ENCODE peak calls at places on chromosomes 3 and 15, in four cellular contexts. One of them, this sample, is unnamed.
A peak's percentile ranks its signal among the peaks of the same experiment; 100 is the strongest.

GRCh38 chr3:151328298-151329036 is 882 bp downstream of the P2RY13 start:
- DNase-seq in coronary artery: no peak
- DNase-seq in AG10803: peak; percentile 59
- DNase-seq in prostate gland: no peak
- DNase-seq in this sample: no peak

GRCh38 chr3:25687742-25688141 is 23.0 kb upstream of the TOP2B start:
- DNase-seq in prostate gland: no peak
- DNase-seq in AG10803: no peak
- DNase-seq in coronary artery: no peak
- DNase-seq in this sample: no peak

GRCh38 chr3:136070953-136071949 is 105.7 kb downstream of the PPP2R3A start:
- DNase-seq in coronary artery: no peak
- DNase-seq in AG10803: peak; percentile 29
- DNase-seq in prostate gland: no peak
- DNase-seq in this sample: no peak

GRCh38 chr3:183906234-183906921 is 21.7 kb upstream of the PARL start:
- DNase-seq in AG10803: no peak
- DNase-seq in coronary artery: no peak
- DNase-seq in prostate gland: no peak
- DNase-seq in this sample: no peak

GRCh38 chr3:2166552-2166951 is 67.9 kb downstream of the CNTN4 start:
- DNase-seq in AG10803: no peak
- DNase-seq in coronary artery: no peak
- DNase-seq in prostate gland: no peak
- DNase-seq in this sample: no peak

GRCh38 chr15:100866386-100867330 is 13.0 kb upstream of the ALDH1A3 start:
- DNase-seq in coronary artery: no peak
- DNase-seq in AG10803: no peak
- DNase-seq in prostate gland: no peak
- DNase-seq in this sample: no peak

GRCh38 chr15:93048759-93049161 is 40.3 kb downstream of the RGMA start:
- DNase-seq in coronary artery: no peak
- DNase-seq in AG10803: peak; percentile 43
- DNase-seq in prostate gland: peak; percentile 87
- DNase-seq in this sample: peak; percentile 41

GRCh38 chr3:38658886-38659285 is 9.4 kb upstream of the SCN5A start:
- DNase-seq in coronary artery: no peak
- DNase-seq in AG10803: no peak
- DNase-seq in prostate gland: no peak
- DNase-seq in this sample: no peak

GRCh38 chr15:97259943-97260342 is 700.6 kb upstream of the ARRDC4 start:
- DNase-seq in AG10803: no peak
- DNase-seq in prostate gland: no peak
- DNase-seq in coronary artery: no peak
- DNase-seq in this sample: no peak

GRCh38 chr3:133851266-133851906 is 44.3 kb downstream of the RAB6B start:
- DNase-seq in coronary artery: no peak
- DNase-seq in prostate gland: no peak
- DNase-seq in AG10803: no peak
- DNase-seq in this sample: no peak

GRCh38 chr3:182710557-182711157 is 82.6 kb upstream of the ATP11B start:
- DNase-seq in prostate gland: no peak
- DNase-seq in coronary artery: no peak
- DNase-seq in AG10803: peak; percentile 12
- DNase-seq in this sample: no peak

GRCh38 chr3:126393563-126393962 is 1.1 kb upstream of the CFAP100 start:
- DNase-seq in coronary artery: no peak
- DNase-seq in AG10803: no peak
- DNase-seq in prostate gland: no peak
- DNase-seq in this sample: no peak

GRCh38 chr3:57500506-57500905 is 43.6 kb downstream of the DNAH12 start:
- DNase-seq in AG10803: no peak
- DNase-seq in prostate gland: no peak
- DNase-seq in coronary artery: no peak
- DNase-seq in this sample: peak; percentile 39

GRCh38 chr3:37135561-37135960 is 38.8 kb downstream of the LRRFIP2 start:
- DNase-seq in AG10803: no peak
- DNase-seq in prostate gland: no peak
- DNase-seq in coronary artery: no peak
- DNase-seq in this sample: no peak

GRCh38 chr15:58297639-58298038 is 134.2 kb upstream of the LIPC start:
- DNase-seq in prostate gland: no peak
- DNase-seq in coronary artery: no peak
- DNase-seq in AG10803: no peak
- DNase-seq in this sample: no peak

GRCh38 chr3:149584236-149584635 is 73.6 kb downstream of the WWTR1 start:
- DNase-seq in AG10803: no peak
- DNase-seq in coronary artery: no peak
- DNase-seq in prostate gland: peak; percentile 31
- DNase-seq in this sample: no peak

DNA sequence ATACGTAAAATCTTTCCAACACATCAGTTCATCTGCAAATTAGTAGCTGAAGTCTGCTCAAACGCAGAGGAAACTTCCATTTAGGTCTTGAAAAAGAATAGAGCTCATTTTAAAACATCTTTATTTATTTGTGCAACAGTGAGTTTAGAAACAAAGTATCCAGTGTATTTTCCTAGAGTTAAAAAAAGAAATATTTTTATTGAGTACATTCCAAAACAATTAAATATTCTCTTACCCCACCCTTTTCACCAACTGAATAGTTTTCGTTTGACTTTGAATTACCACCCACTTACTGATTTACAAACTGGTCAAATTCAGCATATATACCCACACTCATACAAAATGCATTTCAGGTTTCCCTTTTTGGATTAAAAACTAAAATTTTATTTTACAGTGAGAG is 104.7 kb downstream of the ZBTB20 start:
- DNase-seq in prostate gland: no peak
- DNase-seq in AG10803: peak; percentile 11
- DNase-seq in coronary artery: no peak
- DNase-seq in this sample: no peak
- H3K4me3 ChIP-seq in prostate gland: no peak overlapping the region
- H3K4me3 ChIP-seq in AG10803: no peak overlapping the region
- H3K4me3 ChIP-seq in coronary artery: peak overlapping the region; percentile 24
- H3K4me3 ChIP-seq in this sample: no peak overlapping the region

GRCh38 chr3:100776736-100777135 is 67.4 kb downstream of the TFG start:
- DNase-seq in coronary artery: no peak
- DNase-seq in prostate gland: no peak
- DNase-seq in AG10803: no peak
- DNase-seq in this sample: no peak
- TF ChIP-seq CTCF in coronary artery: no peak
- TF ChIP-seq CTCF in prostate gland: no peak
- TF ChIP-seq CTCF in AG10803: no peak
- TF ChIP-seq CTCF in this sample: no peak

DNA sequence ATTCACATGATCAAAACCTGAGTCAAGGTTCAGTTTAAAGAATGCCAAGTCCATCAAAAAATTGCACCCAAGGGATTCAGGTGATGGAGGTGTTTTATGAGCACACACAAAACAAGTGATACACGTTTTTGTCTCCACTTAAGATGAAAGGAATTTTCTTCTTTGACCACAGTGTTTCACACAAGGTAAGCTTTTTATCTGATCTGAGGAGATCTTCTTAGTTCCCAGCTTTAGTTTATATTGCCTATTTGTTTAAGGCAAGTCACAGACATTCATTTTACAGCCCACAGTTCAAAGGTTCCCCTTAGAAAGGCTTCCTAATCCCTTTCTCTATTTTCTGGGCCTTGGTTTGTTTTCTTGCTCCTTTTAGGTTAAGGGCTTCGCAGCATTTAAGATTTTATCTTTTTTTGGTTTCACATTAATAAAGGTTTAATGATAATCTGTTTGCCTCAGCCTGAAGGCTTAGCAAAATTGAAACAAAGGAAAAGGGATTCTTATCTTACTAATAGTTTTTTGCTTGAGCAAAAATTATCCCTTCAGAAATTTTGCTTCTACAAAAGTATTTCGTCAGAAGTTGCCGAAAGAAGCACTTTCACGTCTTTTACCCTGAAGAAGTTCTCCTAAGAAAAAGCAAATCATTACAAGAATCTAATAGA is 420.5 kb upstream of the NAALADL2 start:
- DNase-seq in coronary artery: no peak
- DNase-seq in prostate gland: no peak
- DNase-seq in AG10803: peak; percentile 3
- DNase-seq in this sample: peak; percentile 51
- H3K4me3 ChIP-seq in coronary artery: no peak overlapping the region
- H3K4me3 ChIP-seq in prostate gland: no peak overlapping the region
- H3K4me3 ChIP-seq in AG10803: peak overlapping the region; percentile 50
- H3K4me3 ChIP-seq in this sample: peak overlapping the region; percentile 63

GRCh38 chr3:52231502-52232278 is 6.2 kb upstream of the TLR9 start:
- DNase-seq in prostate gland: peak; percentile 60
- DNase-seq in AG10803: peak; percentile 50
- DNase-seq in coronary artery: peak; percentile 77
- DNase-seq in this sample: no peak

GRCh38 chr3:52233108-52233591 is 5.8 kb downstream of the TWF2 start:
- DNase-seq in prostate gland: no peak
- DNase-seq in coronary artery: no peak
- DNase-seq in AG10803: no peak
- DNase-seq in this sample: no peak

GRCh38 chr3:52233968-52234367 is 5.0 kb downstream of the TWF2 start:
- DNase-seq in coronary artery: no peak
- DNase-seq in AG10803: no peak
- DNase-seq in prostate gland: no peak
- DNase-seq in this sample: no peak

GRCh38 chr3:52230889-52231499 is 5.5 kb upstream of the TLR9 start:
- DNase-seq in AG10803: no peak
- DNase-seq in coronary artery: no peak
- DNase-seq in prostate gland: no peak
- DNase-seq in this sample: no peak

DNA sequence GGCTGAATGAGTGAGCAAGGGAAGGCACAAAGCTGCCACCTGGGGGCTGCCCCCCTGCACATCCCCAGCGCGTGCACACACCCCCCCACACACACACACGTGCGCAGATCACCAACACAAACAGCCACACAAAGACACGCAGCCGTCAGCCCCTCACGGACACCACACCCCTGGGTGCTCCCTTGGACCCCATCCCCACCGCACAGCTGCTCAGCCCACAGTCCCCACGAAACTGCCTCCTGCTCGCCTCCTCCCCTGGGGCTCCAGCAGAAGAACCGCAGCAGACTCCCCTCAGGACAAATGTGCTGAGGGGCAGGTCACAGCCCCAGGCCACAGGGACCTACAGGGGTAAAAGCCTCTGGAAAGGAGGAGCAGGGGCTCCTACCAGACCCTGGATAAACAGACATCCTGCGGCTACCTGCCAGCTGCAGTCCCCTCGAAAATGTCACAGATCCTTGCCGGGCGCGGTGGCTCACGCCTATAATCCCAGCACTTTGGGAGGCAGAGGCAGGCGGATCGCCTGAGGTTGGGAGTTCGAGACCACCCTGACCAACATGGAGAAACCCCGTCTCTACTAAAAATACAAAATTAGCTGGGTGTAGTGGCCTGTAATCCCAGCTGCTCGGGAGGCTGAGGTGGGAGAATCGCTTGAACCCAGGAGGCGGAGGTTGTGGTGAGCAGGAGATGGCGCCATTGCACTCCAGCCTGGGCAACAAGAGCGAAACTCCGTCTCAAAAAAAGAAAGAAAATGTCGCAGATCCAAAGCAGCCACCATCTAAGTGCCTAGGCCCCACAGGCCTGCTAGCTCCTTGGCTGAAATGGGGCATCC is 6.5 kb downstream of the TWF2 start:
- DNase-seq in coronary artery: no peak
- DNase-seq in prostate gland: no peak
- DNase-seq in AG10803: no peak
- DNase-seq in this sample: no peak
- TF ChIP-seq CTCF in coronary artery: no peak
- TF ChIP-seq CTCF in prostate gland: no peak
- TF ChIP-seq CTCF in AG10803: no peak
- TF ChIP-seq CTCF in this sample: no peak

GRCh38 chr3:15798533-15799245 is 910 bp upstream of the ANKRD28 start:
- DNase-seq in prostate gland: no peak
- DNase-seq in AG10803: no peak
- DNase-seq in coronary artery: no peak
- DNase-seq in this sample: peak; percentile 73
- H3K4me3 ChIP-seq in prostate gland: no peak overlapping the region
- H3K4me3 ChIP-seq in AG10803: no peak overlapping the region
- H3K4me3 ChIP-seq in coronary artery: no peak overlapping the region
- H3K4me3 ChIP-seq in this sample: peak overlapping the region; percentile 47

GRCh38 chr15:47194718-47195117 is 522.6 kb upstream of the SEMA6D start:
- DNase-seq in AG10803: peak; percentile 17
- DNase-seq in prostate gland: no peak
- DNase-seq in coronary artery: no peak
- DNase-seq in this sample: no peak
- TF ChIP-seq CTCF in AG10803: peak; percentile 31
- TF ChIP-seq CTCF in prostate gland: no peak
- TF ChIP-seq CTCF in coronary artery: no peak
- TF ChIP-seq CTCF in this sample: peak; percentile 56

DNA sequence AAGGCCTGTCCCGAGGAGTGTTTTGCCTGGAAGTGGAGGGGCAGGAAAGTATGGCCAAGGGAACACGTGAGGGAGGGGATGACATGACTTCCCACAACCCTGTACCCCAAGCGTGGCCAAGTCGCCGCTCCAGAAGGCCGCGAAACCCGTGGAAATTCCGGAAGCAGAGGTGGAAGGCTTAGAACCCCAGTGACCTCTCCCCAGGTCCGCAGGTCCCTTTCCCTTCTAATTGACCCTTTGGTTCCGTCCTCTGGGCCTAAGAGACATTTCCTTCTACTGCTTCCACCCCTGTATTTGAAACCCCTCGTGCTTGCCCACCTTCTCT is 548 bp upstream of the BTBD1 start:
- DNase-seq in AG10803: no peak
- DNase-seq in prostate gland: no peak
- DNase-seq in coronary artery: no peak
- DNase-seq in this sample: no peak
- H3K4me3 ChIP-seq in AG10803: peak overlapping the region; percentile 51
- H3K4me3 ChIP-seq in prostate gland: peak overlapping the region; percentile 83
- H3K4me3 ChIP-seq in coronary artery: peak overlapping the region; percentile 75
- H3K4me3 ChIP-seq in this sample: peak overlapping the region; percentile 82

DNA sequence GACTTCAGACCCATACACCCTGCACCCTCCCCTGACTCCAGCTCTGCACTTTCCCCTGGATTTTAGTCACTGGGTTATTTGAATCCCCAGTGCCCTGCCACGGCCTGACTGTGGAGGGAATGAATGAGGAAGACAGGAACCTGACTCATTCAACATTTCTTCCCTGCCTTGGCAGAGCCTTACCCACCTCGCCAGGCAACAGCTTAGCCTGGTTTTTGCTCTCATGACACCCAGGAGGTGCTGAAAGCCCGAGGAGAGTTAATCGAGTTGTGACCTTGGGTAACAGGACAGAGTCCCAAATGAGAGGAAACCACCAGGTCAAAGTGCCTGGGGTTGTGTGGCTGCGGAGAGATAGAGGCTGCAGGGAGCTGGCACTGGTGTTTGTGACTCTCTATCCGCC is 128.3 kb downstream of the SMAD6 start:
- DNase-seq in AG10803: peak; percentile 72
- DNase-seq in prostate gland: no peak
- DNase-seq in coronary artery: no peak
- DNase-seq in this sample: no peak
- TF ChIP-seq CTCF in AG10803: peak; percentile 8
- TF ChIP-seq CTCF in prostate gland: no peak
- TF ChIP-seq CTCF in coronary artery: no peak
- TF ChIP-seq CTCF in this sample: no peak